ENCODE peak calls at places on chromosome 3, in ten cellular contexts. One of them, this sample, is unnamed.

GRCh38 chr3:11362600-11362999 is 90.4 kb downstream of the ATG7 start:
- DNase-seq in stimulated activated CD4-positive, alpha-beta T cell treated with anti-CD3 and anti-CD28 coated beads, Interleukin-4, amount 100 ng/mL, for 48 hours: no peak
- DNase-seq in naive B cell: no peak
- DNase-seq in left ventricle myocardium inferior: no peak
- DNase-seq in cerebellar cortex: no peak
- DNase-seq in heart left ventricle: no peak
- DNase-seq in choroid plexus epithelial cell: no peak
- DNase-seq in AML-193: no peak
- DNase-seq in GM20000: no peak
- DNase-seq in LoVo: no peak
- DNase-seq in this sample: no peak

GRCh38 chr3:78857494-78858111 is 910.2 kb downstream of the ROBO1 start:
- DNase-seq in stimulated activated CD4-positive, alpha-beta T cell treated with anti-CD3 and anti-CD28 coated beads, Interleukin-4, amount 100 ng/mL, for 48 hours: no peak
- DNase-seq in naive B cell: no peak
- DNase-seq in left ventricle myocardium inferior: no peak
- DNase-seq in cerebellar cortex: no peak
- DNase-seq in heart left ventricle: no peak
- DNase-seq in choroid plexus epithelial cell: peak
- DNase-seq in AML-193: no peak
- DNase-seq in GM20000: no peak
- DNase-seq in LoVo: no peak
- DNase-seq in this sample: no peak

GRCh38 chr3:161104561-161105551 is at the start of gene B3GALNT1:
- DNase-seq in stimulated activated CD4-positive, alpha-beta T cell treated with anti-CD3 and anti-CD28 coated beads, Interleukin-4, amount 100 ng/mL, for 48 hours: peak
- DNase-seq in naive B cell: peak
- DNase-seq in left ventricle myocardium inferior: peak
- DNase-seq in cerebellar cortex: peak
- DNase-seq in heart left ventricle: peak
- DNase-seq in choroid plexus epithelial cell: peak
- DNase-seq in AML-193: no peak
- DNase-seq in GM20000: peak
- DNase-seq in LoVo: no peak
- DNase-seq in this sample: no peak

GRCh38 chr3:39388741-39389248 is 5.6 kb downstream of the SLC25A38 start:
- DNase-seq in stimulated activated CD4-positive, alpha-beta T cell treated with anti-CD3 and anti-CD28 coated beads, Interleukin-4, amount 100 ng/mL, for 48 hours: no peak
- DNase-seq in naive B cell: peak
- DNase-seq in left ventricle myocardium inferior: no peak
- DNase-seq in cerebellar cortex: no peak
- DNase-seq in heart left ventricle: no peak
- DNase-seq in choroid plexus epithelial cell: no peak
- DNase-seq in AML-193: no peak
- DNase-seq in GM20000: peak
- DNase-seq in LoVo: no peak
- DNase-seq in this sample: no peak

GRCh38 chr3:127779747-127780146 is 42.6 kb downstream of the MGLL start:
- DNase-seq in stimulated activated CD4-positive, alpha-beta T cell treated with anti-CD3 and anti-CD28 coated beads, Interleukin-4, amount 100 ng/mL, for 48 hours: no peak
- DNase-seq in naive B cell: no peak
- DNase-seq in left ventricle myocardium inferior: no peak
- DNase-seq in cerebellar cortex: no peak
- DNase-seq in heart left ventricle: no peak
- DNase-seq in choroid plexus epithelial cell: no peak
- DNase-seq in AML-193: no peak
- DNase-seq in GM20000: peak
- DNase-seq in LoVo: peak
- DNase-seq in this sample: no peak

GRCh38 chr3:107432646-107433045 is 55.4 kb downstream of the CCDC54 start:
- DNase-seq in stimulated activated CD4-positive, alpha-beta T cell treated with anti-CD3 and anti-CD28 coated beads, Interleukin-4, amount 100 ng/mL, for 48 hours: no peak
- DNase-seq in naive B cell: no peak
- DNase-seq in left ventricle myocardium inferior: no peak
- DNase-seq in cerebellar cortex: no peak
- DNase-seq in heart left ventricle: no peak
- DNase-seq in choroid plexus epithelial cell: no peak
- DNase-seq in AML-193: no peak
- DNase-seq in GM20000: no peak
- DNase-seq in LoVo: peak
- DNase-seq in this sample: no peak

GRCh38 chr3:120550546-120550945 is 45.6 kb upstream of the NDUFB4 start:
- DNase-seq in stimulated activated CD4-positive, alpha-beta T cell treated with anti-CD3 and anti-CD28 coated beads, Interleukin-4, amount 100 ng/mL, for 48 hours: no peak
- DNase-seq in naive B cell: no peak
- DNase-seq in left ventricle myocardium inferior: no peak
- DNase-seq in cerebellar cortex: no peak
- DNase-seq in heart left ventricle: no peak
- DNase-seq in choroid plexus epithelial cell: peak
- DNase-seq in AML-193: no peak
- DNase-seq in GM20000: no peak
- DNase-seq in LoVo: no peak
- DNase-seq in this sample: no peak

GRCh38 chr3:105752791-105753415 is 115.9 kb downstream of the CBLB start:
- DNase-seq in stimulated activated CD4-positive, alpha-beta T cell treated with anti-CD3 and anti-CD28 coated beads, Interleukin-4, amount 100 ng/mL, for 48 hours: no peak
- DNase-seq in naive B cell: peak
- DNase-seq in left ventricle myocardium inferior: no peak
- DNase-seq in cerebellar cortex: peak
- DNase-seq in heart left ventricle: no peak
- DNase-seq in choroid plexus epithelial cell: peak
- DNase-seq in AML-193: no peak
- DNase-seq in GM20000: peak
- DNase-seq in LoVo: no peak
- DNase-seq in this sample: no peak

GRCh38 chr3:146715176-146715575 is 110.0 kb upstream of the PLSCR5 start:
- DNase-seq in stimulated activated CD4-positive, alpha-beta T cell treated with anti-CD3 and anti-CD28 coated beads, Interleukin-4, amount 100 ng/mL, for 48 hours: no peak
- DNase-seq in naive B cell: no peak
- DNase-seq in left ventricle myocardium inferior: no peak
- DNase-seq in cerebellar cortex: no peak
- DNase-seq in heart left ventricle: no peak
- DNase-seq in choroid plexus epithelial cell: peak
- DNase-seq in AML-193: no peak
- DNase-seq in GM20000: no peak
- DNase-seq in LoVo: no peak
- DNase-seq in this sample: no peak

GRCh38 chr3:185815391-185816282 is 9.2 kb downstream of the IGF2BP2 start:
- DNase-seq in stimulated activated CD4-positive, alpha-beta T cell treated with anti-CD3 and anti-CD28 coated beads, Interleukin-4, amount 100 ng/mL, for 48 hours: no peak
- DNase-seq in naive B cell: no peak
- DNase-seq in left ventricle myocardium inferior: no peak
- DNase-seq in cerebellar cortex: no peak
- DNase-seq in heart left ventricle: no peak
- DNase-seq in choroid plexus epithelial cell: peak
- DNase-seq in AML-193: no peak
- DNase-seq in GM20000: no peak
- DNase-seq in LoVo: no peak
- DNase-seq in this sample: no peak

GRCh38 chr3:185312006-185312405 is 50.9 kb upstream of the MAP3K13 start:
- DNase-seq in stimulated activated CD4-positive, alpha-beta T cell treated with anti-CD3 and anti-CD28 coated beads, Interleukin-4, amount 100 ng/mL, for 48 hours: no peak
- DNase-seq in naive B cell: no peak
- DNase-seq in left ventricle myocardium inferior: no peak
- DNase-seq in cerebellar cortex: no peak
- DNase-seq in heart left ventricle: no peak
- DNase-seq in choroid plexus epithelial cell: no peak
- DNase-seq in AML-193: no peak
- DNase-seq in GM20000: no peak
- DNase-seq in LoVo: no peak
- DNase-seq in this sample: no peak

GRCh38 chr3:67459796-67460195 is 194.6 kb downstream of the SUCLG2 start:
- DNase-seq in stimulated activated CD4-positive, alpha-beta T cell treated with anti-CD3 and anti-CD28 coated beads, Interleukin-4, amount 100 ng/mL, for 48 hours: no peak
- DNase-seq in naive B cell: no peak
- DNase-seq in left ventricle myocardium inferior: no peak
- DNase-seq in cerebellar cortex: no peak
- DNase-seq in heart left ventricle: no peak
- DNase-seq in choroid plexus epithelial cell: peak
- DNase-seq in AML-193: no peak
- DNase-seq in GM20000: no peak
- DNase-seq in LoVo: no peak
- DNase-seq in this sample: no peak

GRCh38 chr3:189962466-189962865 is 158.2 kb downstream of the P3H2 start:
- DNase-seq in stimulated activated CD4-positive, alpha-beta T cell treated with anti-CD3 and anti-CD28 coated beads, Interleukin-4, amount 100 ng/mL, for 48 hours: no peak
- DNase-seq in naive B cell: no peak
- DNase-seq in left ventricle myocardium inferior: no peak
- DNase-seq in cerebellar cortex: no peak
- DNase-seq in heart left ventricle: no peak
- DNase-seq in choroid plexus epithelial cell: no peak
- DNase-seq in AML-193: no peak
- DNase-seq in GM20000: no peak
- DNase-seq in LoVo: no peak
- DNase-seq in this sample: no peak

GRCh38 chr3:111801697-111802655 is 57.1 kb upstream of the PHLDB2 start:
- DNase-seq in stimulated activated CD4-positive, alpha-beta T cell treated with anti-CD3 and anti-CD28 coated beads, Interleukin-4, amount 100 ng/mL, for 48 hours: no peak
- DNase-seq in naive B cell: no peak
- DNase-seq in left ventricle myocardium inferior: no peak
- DNase-seq in cerebellar cortex: no peak
- DNase-seq in heart left ventricle: no peak
- DNase-seq in choroid plexus epithelial cell: peak
- DNase-seq in AML-193: no peak
- DNase-seq in GM20000: no peak
- DNase-seq in LoVo: peak
- DNase-seq in this sample: no peak

GRCh38 chr3:148208975-148209374 is 488.7 kb upstream of the AGTR1 start:
- DNase-seq in stimulated activated CD4-positive, alpha-beta T cell treated with anti-CD3 and anti-CD28 coated beads, Interleukin-4, amount 100 ng/mL, for 48 hours: no peak
- DNase-seq in naive B cell: no peak
- DNase-seq in left ventricle myocardium inferior: no peak
- DNase-seq in cerebellar cortex: no peak
- DNase-seq in heart left ventricle: no peak
- DNase-seq in choroid plexus epithelial cell: no peak
- DNase-seq in AML-193: no peak
- DNase-seq in GM20000: no peak
- DNase-seq in LoVo: no peak
- DNase-seq in this sample: no peak

GRCh38 chr3:135238866-135239434 is 443.9 kb downstream of the EPHB1 start:
- DNase-seq in stimulated activated CD4-positive, alpha-beta T cell treated with anti-CD3 and anti-CD28 coated beads, Interleukin-4, amount 100 ng/mL, for 48 hours: no peak
- DNase-seq in naive B cell: no peak
- DNase-seq in left ventricle myocardium inferior: no peak
- DNase-seq in cerebellar cortex: no peak
- DNase-seq in heart left ventricle: no peak
- DNase-seq in choroid plexus epithelial cell: no peak
- DNase-seq in AML-193: no peak
- DNase-seq in GM20000: no peak
- DNase-seq in LoVo: no peak
- DNase-seq in this sample: no peak

GRCh38 chr3:54900954-54901591 is 26.8 kb downstream of the LRTM1 start:
- DNase-seq in stimulated activated CD4-positive, alpha-beta T cell treated with anti-CD3 and anti-CD28 coated beads, Interleukin-4, amount 100 ng/mL, for 48 hours: no peak
- DNase-seq in naive B cell: no peak
- DNase-seq in left ventricle myocardium inferior: peak
- DNase-seq in cerebellar cortex: no peak
- DNase-seq in heart left ventricle: no peak
- DNase-seq in choroid plexus epithelial cell: peak
- DNase-seq in AML-193: no peak
- DNase-seq in GM20000: no peak
- DNase-seq in LoVo: no peak
- DNase-seq in this sample: no peak

GRCh38 chr3:128946411-128946810 is 47.5 kb downstream of the CFAP92 start:
- DNase-seq in stimulated activated CD4-positive, alpha-beta T cell treated with anti-CD3 and anti-CD28 coated beads, Interleukin-4, amount 100 ng/mL, for 48 hours: no peak
- DNase-seq in naive B cell: no peak
- DNase-seq in left ventricle myocardium inferior: no peak
- DNase-seq in cerebellar cortex: no peak
- DNase-seq in heart left ventricle: no peak
- DNase-seq in choroid plexus epithelial cell: peak
- DNase-seq in AML-193: no peak
- DNase-seq in GM20000: no peak
- DNase-seq in LoVo: no peak
- DNase-seq in this sample: no peak

GRCh38 chr3:8458711-8459110 is 42.9 kb upstream of the LMCD1 start:
- DNase-seq in stimulated activated CD4-positive, alpha-beta T cell treated with anti-CD3 and anti-CD28 coated beads, Interleukin-4, amount 100 ng/mL, for 48 hours: no peak
- DNase-seq in naive B cell: no peak
- DNase-seq in left ventricle myocardium inferior: no peak
- DNase-seq in cerebellar cortex: no peak
- DNase-seq in heart left ventricle: no peak
- DNase-seq in choroid plexus epithelial cell: no peak
- DNase-seq in AML-193: no peak
- DNase-seq in GM20000: no peak
- DNase-seq in LoVo: no peak
- DNase-seq in this sample: no peak

GRCh38 chr3:122989856-122990575 is 37.5 kb downstream of the SEMA5B start:
- DNase-seq in stimulated activated CD4-positive, alpha-beta T cell treated with anti-CD3 and anti-CD28 coated beads, Interleukin-4, amount 100 ng/mL, for 48 hours: no peak
- DNase-seq in naive B cell: no peak
- DNase-seq in left ventricle myocardium inferior: no peak
- DNase-seq in cerebellar cortex: no peak
- DNase-seq in heart left ventricle: no peak
- DNase-seq in choroid plexus epithelial cell: no peak
- DNase-seq in AML-193: no peak
- DNase-seq in GM20000: no peak
- DNase-seq in LoVo: no peak
- DNase-seq in this sample: no peak

GRCh38 chr3:101036213-101036618 is 43.0 kb upstream of the ABI3BP start:
- DNase-seq in stimulated activated CD4-positive, alpha-beta T cell treated with anti-CD3 and anti-CD28 coated beads, Interleukin-4, amount 100 ng/mL, for 48 hours: no peak
- DNase-seq in naive B cell: no peak
- DNase-seq in left ventricle myocardium inferior: no peak
- DNase-seq in cerebellar cortex: no peak
- DNase-seq in heart left ventricle: no peak
- DNase-seq in choroid plexus epithelial cell: peak
- DNase-seq in AML-193: no peak
- DNase-seq in GM20000: no peak
- DNase-seq in LoVo: peak
- DNase-seq in this sample: no peak